ENCODE peak calls at places on chromosomes 7 and 10, in seven cellular contexts. F is fibroblast of lung; Q is stimulated activated CD4-positive, alpha-beta T cell treated with anti-CD3 and anti-CD28 coated beads, Interleukin-12 subunit alpha, Interleukin-12 subunit beta, amount 100 ng/mL, for 4 hours; U is foreskin fibroblast; H is HCT116; C is HTR-8/SVneo; I is smooth muscle cell of the brain vasculature. A is an unnamed sample.

GRCh38 chr7:119482209-119482608 is 790.8 kb upstream of the KCND2 start:
- DNase-seq in C (no peak), H (peak), U (no peak), F (peak), I (no peak), Q (no peak), A (peak)

GRCh38 chr10:110893559-110894179 is 21.9 kb downstream of the PDCD4 start:
- DNase-seq in I (no peak), F (peak), H (peak), C (no peak), Q (no peak), U (no peak), A (no peak)

GRCh38 chr7:79296553-79297320 is 156.7 kb downstream of the MAGI2 start:
- DNase-seq in I (no peak), Q (no peak), U (no peak), F (no peak), C (no peak), H (no peak), A (no peak)

GRCh38 chr10:72740526-72740925 is 48.6 kb downstream of the MCU start:
- DNase-seq in F (peak), C (peak), U (peak), I (peak), H (peak), Q (no peak), A (no peak)

GRCh38 chr10:89659185-89660131 is 14.4 kb upstream of the PANK1 start:
- DNase-seq in Q (no peak), I (no peak), H (no peak), C (no peak), F (peak), U (peak), A (no peak)

GRCh38 chr7:125599387-125599786 is 669.8 kb upstream of the POT1 start:
- DNase-seq in H (no peak), C (no peak), I (no peak), F (no peak), Q (no peak), U (no peak), A (no peak)

GRCh38 chr10:4447977-4448376 is 378.0 kb upstream of the AKR1E2 start:
- DNase-seq in I (no peak), F (no peak), Q (no peak), U (no peak), C (no peak), H (no peak), A (no peak)

GRCh38 chr7:143375298-143376034 is 5.7 kb upstream of the ZYX start:
- DNase-seq in U (no peak), F (no peak), I (no peak), Q (no peak), H (no peak), C (no peak), A (no peak)

GRCh38 chr7:124072603-124073324 is 39.9 kb upstream of the TMEM229A start:
- DNase-seq in C (peak), U (peak), Q (no peak), H (no peak), I (peak), F (peak), A (no peak)

GRCh38 chr10:110226555-110226925 is 19.1 kb downstream of the MXI1 start:
- DNase-seq in Q (peak), U (peak), F (peak), H (peak), C (no peak), I (peak), A (no peak)

GRCh38 chr7:142385528-142386340 is 127.9 kb upstream of the PRSS58 start:
- DNase-seq in I (peak), C (peak), H (peak), Q (peak), F (peak), U (peak), A (peak)

A was measured in SK-N-MC.